ENCODE peak calls at places on chromosomes 13 and 19, in four cellular contexts. Y is GM23248, W is H9, V is fibroblast of lung. O is an unnamed sample.

GRCh38 chr13:101785858-101786257 is 333.4 kb downstream of the ITGBL1 start:
- DNase-seq in W (peak; percentile 72), V (peak; percentile 27), Y (peak; percentile 38), O (peak; percentile 22)

GRCh38 chr13:21402586-21403307 is 56.4 kb downstream of the ZDHHC20 start:
- DNase-seq in V (peak; percentile 38), W (no peak), Y (peak; percentile 75), O (no peak)

GRCh38 chr13:109288151-109288709 is 498.2 kb downstream of the IRS2 start:
- DNase-seq in W (no peak), V (peak; percentile 32), Y (no peak), O (no peak)

GRCh38 chr19:36047835-36048234 is 6.2 kb downstream of the THAP8 start:
- DNase-seq in W (no peak), V (no peak), Y (no peak), O (no peak)

GRCh38 chr13:24624363-24624762 is 55.8 kb upstream of the ATP12A start:
- DNase-seq in V (no peak), Y (no peak), W (no peak), O (no peak)

GRCh38 chr13:29509999-29510586 is 85.4 kb downstream of the SLC7A1 start:
- DNase-seq in V (no peak), Y (peak; percentile 88), W (no peak), O (no peak)

GRCh38 chr13:72637561-72637960 is 89.9 kb downstream of the MZT1 start:
- DNase-seq in W (no peak), Y (no peak), V (no peak), O (no peak)

GRCh38 chr19:4811328-4812131 is 20.0 kb downstream of the TICAM1 start:
- DNase-seq in W (peak; percentile 91), Y (peak; percentile 67), V (peak; percentile 53), O (peak; percentile 62)

GRCh38 chr13:37919329-37919880 is 49.8 kb upstream of the TRPC4 start:
- DNase-seq in V (no peak), Y (peak; percentile 9), W (no peak), O (no peak)

GRCh38 chr19:39319892-39320168 is 833 bp downstream of the LRFN1 start:
- DNase-seq in W (no peak), V (no peak), Y (no peak), O (no peak)

GRCh38 chr19:45823182-45823581 is 8.1 kb upstream of the RSPH6A start:
- DNase-seq in V (no peak), Y (no peak), W (no peak), O (no peak)

GRCh38 chr19:45202637-45203036 is 24.1 kb downstream of the BLOC1S3 start:
- DNase-seq in Y (no peak), W (no peak), V (no peak), O (no peak)

GRCh38 chr13:21625366-21625765 is 21.4 kb upstream of the MICU2 start:
- DNase-seq in W (no peak), Y (peak; percentile 63), V (peak; percentile 51), O (peak; percentile 5)

GRCh38 chr19:42191855-42192254 is 25.6 kb downstream of the DEDD2 start:
- DNase-seq in V (peak; percentile 84), Y (peak; percentile 85), W (no peak), O (no peak)

GRCh38 chr19:8611890-8612806 is 1.6 kb upstream of the ADAMTS10 start:
- DNase-seq in Y (peak; percentile 74), W (peak; percentile 54), V (peak; percentile 39), O (peak; percentile 87)

GRCh38 chr19:4878491-4878968 is 11.1 kb upstream of the PLIN3 start:
- DNase-seq in V (no peak), Y (no peak), W (peak; percentile 31), O (no peak)

GRCh38 chr19:1445185-1445931 is 4.6 kb upstream of the APC2 start:
- DNase-seq in Y (peak; percentile 80), V (peak; percentile 36), W (peak; percentile 75), O (no peak)

GRCh38 chr19:32345261-32346207 is at the start of gene ZNF507:
- DNase-seq in V (peak; percentile 74), Y (peak; percentile 92), W (peak; percentile 86), O (peak; percentile 46)

GRCh38 chr13:113451951-113452421 is 1.3 kb downstream of the ADPRHL1 start:
- DNase-seq in Y (no peak), W (no peak), V (no peak), O (no peak)

GRCh38 chr13:81153478-81153877 is 812.6 kb upstream of the SPRY2 start:
- DNase-seq in V (no peak), Y (no peak), W (no peak), O (no peak)

GRCh38 chr13:75514080-75515040 is 23.3 kb downstream of the COMMD6 start:
- DNase-seq in V (peak; percentile 9), Y (peak; percentile 53), W (no peak), O (no peak)

GRCh38 chr19:9406798-9407352 is 28.5 kb downstream of the ZNF266 start:
- DNase-seq in W (no peak), V (peak; percentile 94), Y (peak; percentile 95), O (peak; percentile 96)

GRCh38 chr13:90103099-90103784 is 1244.2 kb upstream of the MIR17HG start:
- DNase-seq in W (no peak), V (no peak), Y (no peak), O (no peak)

GRCh38 chr19:54252243-54252642 is 4.8 kb downstream of the LILRB5 start:
- DNase-seq in Y (no peak), V (no peak), W (no peak), O (no peak)

GRCh38 chr13:51772105-51772455 is 31.9 kb downstream of the DHRS12 start:
- DNase-seq in W (no peak), Y (no peak), V (no peak), O (no peak)

GRCh38 chr19:455851-456546 is 4.8 kb downstream of the SHC2 start:
- DNase-seq in Y (no peak), V (no peak), W (no peak), O (no peak)

GRCh38 chr13:67134322-67135129 is 95.6 kb downstream of the PCDH9 start:
- DNase-seq in W (no peak), Y (no peak), V (peak; percentile 50), O (no peak)
- H3K9ac ChIP-seq in W (no peak overlapping the region), Y (no peak overlapping the region), V (no peak overlapping the region), O (no peak overlapping the region)

DNA sequence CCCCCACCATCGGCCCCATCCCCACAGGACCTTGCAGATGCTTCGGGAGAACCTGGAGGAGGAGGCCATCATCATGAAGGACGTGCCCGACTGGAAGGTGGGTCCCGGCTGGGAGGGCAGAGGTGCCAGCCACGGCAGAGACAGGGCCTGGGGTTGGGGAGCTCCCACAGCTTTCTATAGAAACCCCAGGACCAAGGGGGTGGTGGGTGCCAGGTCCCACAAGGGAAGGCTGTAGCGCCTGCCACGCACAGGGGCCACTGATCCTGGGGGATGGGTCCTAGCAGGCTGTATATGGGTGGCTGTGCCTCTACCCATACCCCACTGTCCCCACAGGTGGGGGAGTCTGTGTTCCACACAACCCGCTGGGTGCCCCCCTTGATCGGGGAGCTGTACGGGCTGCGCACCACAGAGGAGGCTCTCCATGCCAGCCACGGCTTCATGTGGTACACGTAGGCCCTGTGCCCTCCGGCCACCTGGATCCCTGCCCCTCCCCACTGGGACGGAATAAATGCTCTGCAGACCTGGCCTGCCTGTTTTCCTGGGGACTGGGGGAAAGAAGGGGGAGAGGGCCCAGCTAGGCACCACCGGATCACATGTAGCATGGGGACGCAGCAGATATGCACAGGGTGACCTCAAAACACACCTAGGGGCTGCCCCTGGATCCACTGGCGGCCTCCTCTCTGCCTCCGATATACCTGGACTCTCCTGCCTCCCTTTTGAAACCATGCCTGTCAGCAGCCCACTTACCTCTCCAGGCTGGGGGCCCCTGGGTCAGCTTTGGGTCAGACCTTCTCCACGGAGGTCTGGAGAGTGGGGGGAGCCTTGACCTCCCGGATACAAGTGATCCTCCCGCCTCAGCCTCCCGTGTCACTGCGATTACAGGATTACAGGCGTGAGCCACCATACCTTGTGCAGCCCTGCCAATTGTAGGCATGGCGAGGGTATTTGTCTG is 761 bp upstream of the YJEFN3 start:
- DNase-seq in Y (no peak), W (peak; percentile 28), V (no peak), O (no peak)
- H3K9ac ChIP-seq in Y (no peak overlapping the region), W (no peak overlapping the region), V (no peak overlapping the region), O (no peak overlapping the region)

DNA sequence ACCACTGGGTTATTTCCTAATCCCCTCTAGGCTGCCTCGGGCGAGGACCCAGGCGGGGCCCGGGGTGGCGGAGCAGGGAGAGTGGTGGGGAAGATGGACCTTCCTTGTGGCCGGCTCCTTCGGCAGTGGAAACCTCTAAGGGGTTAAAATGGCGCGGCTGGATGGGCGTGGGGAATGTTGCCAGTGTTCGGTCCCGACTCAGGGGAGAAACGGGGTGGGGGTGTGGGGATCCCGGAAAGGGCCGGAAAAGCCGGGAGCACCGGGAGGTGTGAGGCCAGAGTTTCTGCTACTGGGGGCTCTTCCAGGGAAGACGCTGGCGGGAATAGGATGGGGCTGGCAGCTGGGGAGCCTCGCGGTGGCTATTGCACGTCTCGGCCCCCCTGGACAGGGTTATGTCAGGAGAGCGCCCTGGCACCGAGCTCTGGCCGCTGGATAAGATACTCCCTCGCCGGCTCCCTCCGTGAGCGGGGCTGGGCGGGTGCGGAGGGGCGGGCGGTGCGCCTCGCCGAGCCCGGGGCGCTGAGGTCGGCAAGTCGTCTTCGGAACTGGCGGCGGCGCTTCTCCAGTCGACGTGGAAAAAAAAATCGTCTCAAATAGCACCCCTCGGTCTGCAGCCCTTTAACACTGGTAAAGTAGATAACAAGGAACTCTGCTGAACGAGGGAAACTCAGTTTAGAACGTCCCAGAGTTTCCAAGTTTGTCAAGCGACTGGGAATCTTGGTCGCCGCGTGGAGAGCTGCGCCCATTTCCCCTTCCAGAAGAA is 114.9 kb downstream of the KCNRG start:
- DNase-seq in V (peak; percentile 46), Y (peak; percentile 78), W (peak; percentile 64), O (no peak)
- H3K9ac ChIP-seq in V (peak overlapping the region; percentile 53), Y (peak overlapping the region; percentile 75), W (no peak overlapping the region), O (no peak overlapping the region)

DNA sequence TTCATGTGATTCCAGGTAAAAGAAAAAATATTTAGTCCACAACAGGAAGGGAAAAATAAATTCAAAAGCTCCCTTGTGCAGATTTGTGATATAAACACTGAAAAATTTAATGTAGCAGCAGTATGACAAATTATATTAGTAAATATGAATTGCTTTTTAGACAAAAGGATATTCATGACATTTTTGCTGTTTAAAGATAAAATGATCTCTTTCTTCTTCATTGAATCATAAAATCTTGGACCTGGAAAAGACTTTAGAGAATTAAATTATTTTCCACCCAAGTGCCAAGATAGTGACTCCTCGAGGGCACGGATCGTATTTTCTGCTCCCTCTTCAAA is 85.4 kb downstream of the MBNL2 start:
- DNase-seq in Y (peak; percentile 84), W (no peak), V (no peak), O (no peak)
- H3K9ac ChIP-seq in Y (peak overlapping the region; percentile 16), W (no peak overlapping the region), V (no peak overlapping the region), O (no peak overlapping the region)

GRCh38 chr19:29810504-29810871 is 1.3 kb upstream of the CCNE1 start:
- DNase-seq in W (no peak), V (peak; percentile 12), Y (peak; percentile 51), O (no peak)
- H3K9ac ChIP-seq in W (no peak overlapping the region), V (no peak overlapping the region), Y (no peak overlapping the region), O (peak overlapping the region; percentile 87)

GRCh38 chr13:50650936-50651638 is 192.4 kb downstream of the DLEU7 start:
- DNase-seq in Y (peak; percentile 19), W (no peak), V (peak; percentile 26), O (no peak)

GRCh38 chr13:50650478-50650877 is 193.0 kb downstream of the DLEU7 start:
- DNase-seq in Y (no peak), W (no peak), V (no peak), O (no peak)

GRCh38 chr13:50654341-50654740 is 189.2 kb downstream of the DLEU7 start:
- DNase-seq in Y (no peak), V (no peak), W (no peak), O (no peak)

GRCh38 chr13:50646070-50646469 is 197.4 kb downstream of the DLEU7 start:
- DNase-seq in W (no peak), V (no peak), Y (no peak), O (no peak)

GRCh38 chr13:50651916-50652315 is 191.6 kb downstream of the DLEU7 start:
- DNase-seq in W (no peak), Y (no peak), V (no peak), O (no peak)
- H3K9ac ChIP-seq in W (no peak overlapping the region), Y (no peak overlapping the region), V (no peak overlapping the region), O (no peak overlapping the region)